ENCODE peak calls at places on chromosomes 11 and 22, in four cellular contexts. T is choroid plexus epithelial cell, H is esophagus squamous epithelium, O is heart left ventricle. S is an unnamed sample.

GRCh38 chr11:95790933-95791247 is 592 bp downstream of the CEP57 start:
- DNase-seq in H (peak), T (peak), O (peak), S (peak)

GRCh38 chr22:46072981-46073682 is 77.2 kb upstream of the PPARA start:
- DNase-seq in H (no peak), O (no peak), T (no peak), S (no peak)

GRCh38 chr22:36343070-36343719 is 44.6 kb downstream of the MYH9 start:
- DNase-seq in H (no peak), O (no peak), T (no peak), S (no peak)

GRCh38 chr11:17287058-17287457 is 10.5 kb downstream of the NUCB2 start:
- DNase-seq in H (no peak), T (no peak), O (no peak), S (no peak)

GRCh38 chr22:27405672-27406388 is 395.7 kb downstream of the MN1 start:
- DNase-seq in T (peak), O (peak), H (no peak), S (peak)

GRCh38 chr11:100994966-100995365 is 134.6 kb downstream of the PGR start:
- DNase-seq in T (no peak), O (no peak), H (no peak), S (no peak)

GRCh38 chr11:1196516-1197391 is 26.1 kb upstream of the MUC5B start:
- DNase-seq in T (no peak), H (no peak), O (no peak), S (no peak)

GRCh38 chr11:2164861-2165555 is 4.0 kb upstream of the INS start:
- DNase-seq in T (no peak), O (no peak), H (no peak), S (no peak)

GRCh38 chr11:127490896-127491295 is 490.3 kb upstream of the KIRREL3 start:
- DNase-seq in O (no peak), H (no peak), T (no peak), S (no peak)

GRCh38 chr11:58616594-58616993 is 5.9 kb upstream of the CNTF start:
- DNase-seq in H (no peak), T (peak), O (peak), S (no peak)

GRCh38 chr11:80096736-80097135 is 655.9 kb upstream of the TENM4 start:
- DNase-seq in T (peak), H (no peak), O (no peak), S (no peak)

GRCh38 chr11:13354335-13354734 is 76.7 kb downstream of the BMAL1 start:
- DNase-seq in H (no peak), T (peak), O (no peak), S (no peak)

GRCh38 chr11:115961168-115962003 is 457.2 kb upstream of the CADM1 start:
- DNase-seq in H (no peak), O (no peak), T (no peak), S (no peak)

GRCh38 chr22:37242395-37242918 is 1.6 kb downstream of the RAC2 start:
- DNase-seq in H (peak), T (no peak), O (peak), S (no peak)

GRCh38 chr11:66976925-66977324 is 1.8 kb downstream of the C11orf86 start:
- DNase-seq in O (no peak), T (no peak), H (no peak), S (no peak)

GRCh38 chr11:123197711-123198110 is 2.7 kb upstream of the CLMP start:
- DNase-seq in H (no peak), T (peak), O (no peak), S (no peak)

GRCh38 chr22:19291218-19291579 is 320 bp downstream of the CLTCL1 start:
- DNase-seq in O (peak), H (no peak), T (no peak), S (peak)

GRCh38 chr22:31173386-31174145 is 13.6 kb downstream of the RNF185 start:
- DNase-seq in H (no peak), O (no peak), T (peak), S (no peak)

GRCh38 chr22:31176923-31177322 is 16.9 kb downstream of the RNF185 start:
- DNase-seq in O (no peak), T (no peak), H (no peak), S (no peak)

GRCh38 chr22:31178859-31179258 is 18.9 kb downstream of the RNF185 start:
- DNase-seq in O (no peak), T (no peak), H (no peak), S (no peak)

GRCh38 chr22:31179345-31179744 is 19.4 kb downstream of the RNF185 start:
- DNase-seq in T (no peak), H (no peak), O (no peak), S (no peak)

DNA sequence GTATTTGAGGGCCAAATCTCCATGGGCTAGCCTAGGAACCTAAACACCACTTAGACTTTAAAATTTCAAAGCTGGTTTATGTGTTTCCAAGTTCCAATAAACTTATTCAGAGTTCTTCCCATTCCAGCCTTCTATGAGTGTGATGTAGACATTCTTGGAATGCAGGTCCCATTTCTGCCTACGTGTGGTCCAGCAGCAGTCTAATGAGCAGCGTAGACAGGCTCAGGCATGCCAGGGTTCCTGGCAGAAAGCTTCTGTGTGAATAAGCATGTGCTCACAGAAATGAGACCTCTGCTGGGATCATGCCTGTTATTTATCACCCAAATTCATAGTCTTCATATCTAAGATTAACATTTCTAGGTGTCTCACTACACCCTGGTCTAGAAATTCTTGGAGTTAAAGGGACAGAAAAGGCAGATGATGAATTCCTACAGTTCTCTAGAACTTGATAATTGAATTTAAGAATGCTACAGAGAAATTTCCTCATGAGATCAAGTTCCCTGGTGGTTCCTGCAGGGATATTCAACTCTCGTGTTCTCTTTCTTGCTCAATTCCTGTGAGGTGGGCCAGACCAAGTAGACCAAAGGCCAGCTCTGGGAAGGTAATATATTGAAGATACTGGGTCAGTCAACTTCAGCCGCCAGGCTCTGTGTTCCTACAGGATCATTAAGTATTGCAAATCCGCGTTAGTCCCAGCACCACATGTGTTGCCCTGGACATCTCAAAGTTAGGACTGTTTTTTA is 17.6 kb downstream of the RNF185 start:
- DNase-seq in T (peak), O (no peak), H (no peak), S (no peak)
- TF ChIP-seq CTCF in T (no peak), O (no peak), H (no peak), S (no peak)

GRCh38 chr22:50104149-50104548 is 14.3 kb downstream of the MOV10L1 start:
- DNase-seq in O (no peak), T (peak), H (no peak), S (no peak)

GRCh38 chr22:50101870-50102565 is 12.2 kb downstream of the MOV10L1 start:
- DNase-seq in T (no peak), H (no peak), O (no peak), S (no peak)

GRCh38 chr22:50107529-50107928 is 17.7 kb downstream of the MOV10L1 start:
- DNase-seq in T (no peak), O (no peak), H (no peak), S (no peak)

GRCh38 chr22:50105529-50106100 is 15.8 kb downstream of the MOV10L1 start:
- DNase-seq in T (peak), H (no peak), O (no peak), S (no peak)

GRCh38 chr22:50102946-50103345 is 13.1 kb downstream of the MOV10L1 start:
- DNase-seq in O (no peak), T (no peak), H (no peak), S (no peak)
- TF ChIP-seq CTCF in O (no peak), T (no peak), H (no peak), S (no peak)

GRCh38 chr11:119861160-119861559 is 132.2 kb upstream of the NECTIN1 start:
- DNase-seq in O (no peak), T (no peak), H (no peak), S (no peak)

GRCh38 chr11:119860561-119861094 is 131.6 kb upstream of the NECTIN1 start:
- DNase-seq in H (no peak), T (no peak), O (no peak), S (no peak)

GRCh38 chr11:119863236-119863635 is 134.2 kb upstream of the NECTIN1 start:
- DNase-seq in T (no peak), H (no peak), O (no peak), S (no peak)

GRCh38 chr11:119864836-119865235 is 135.8 kb upstream of the NECTIN1 start:
- DNase-seq in H (no peak), O (no peak), T (no peak), S (no peak)

DNA sequence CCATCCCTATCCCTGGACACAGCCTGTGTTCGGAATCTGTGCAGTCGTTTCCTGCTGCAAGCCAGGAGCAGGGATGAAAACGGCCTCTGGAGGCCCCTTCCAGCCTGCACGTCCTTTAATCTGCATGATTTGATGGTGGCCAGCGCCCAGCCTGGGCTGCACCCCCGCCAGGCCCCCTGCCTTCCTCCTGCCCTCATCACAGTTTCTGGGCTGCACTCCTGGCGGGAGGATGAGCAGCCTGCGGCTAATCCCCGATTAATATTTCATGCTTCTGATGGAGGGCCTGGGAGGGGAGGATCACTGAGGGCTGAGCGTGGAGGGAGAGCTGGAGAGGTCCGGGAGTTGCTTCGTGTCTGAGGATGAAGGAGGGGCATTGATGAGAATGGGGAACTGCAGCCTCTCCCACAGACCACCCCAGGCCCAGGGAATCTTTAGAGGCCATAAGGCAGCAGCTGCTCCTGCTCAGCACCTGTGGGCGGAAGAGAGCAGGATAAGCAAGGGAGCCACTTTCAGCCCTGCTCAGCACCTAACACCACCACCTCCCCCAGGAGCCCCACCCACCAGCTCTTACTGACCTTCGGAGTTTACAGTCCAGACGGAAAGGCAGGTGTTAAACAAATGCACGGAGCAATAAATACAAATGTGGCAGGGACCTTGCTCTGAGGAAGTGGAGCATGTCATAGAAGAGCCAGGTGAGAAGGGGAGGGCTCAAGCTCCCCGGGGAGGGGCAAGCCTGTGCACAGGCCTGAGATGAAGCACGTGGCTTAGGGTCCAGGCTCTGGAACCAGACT is 135.0 kb upstream of the NECTIN1 start:
- DNase-seq in T (no peak), O (no peak), H (no peak), S (no peak)
- TF ChIP-seq CTCF in T (no peak), O (no peak), H (no peak), S (no peak)

DNA sequence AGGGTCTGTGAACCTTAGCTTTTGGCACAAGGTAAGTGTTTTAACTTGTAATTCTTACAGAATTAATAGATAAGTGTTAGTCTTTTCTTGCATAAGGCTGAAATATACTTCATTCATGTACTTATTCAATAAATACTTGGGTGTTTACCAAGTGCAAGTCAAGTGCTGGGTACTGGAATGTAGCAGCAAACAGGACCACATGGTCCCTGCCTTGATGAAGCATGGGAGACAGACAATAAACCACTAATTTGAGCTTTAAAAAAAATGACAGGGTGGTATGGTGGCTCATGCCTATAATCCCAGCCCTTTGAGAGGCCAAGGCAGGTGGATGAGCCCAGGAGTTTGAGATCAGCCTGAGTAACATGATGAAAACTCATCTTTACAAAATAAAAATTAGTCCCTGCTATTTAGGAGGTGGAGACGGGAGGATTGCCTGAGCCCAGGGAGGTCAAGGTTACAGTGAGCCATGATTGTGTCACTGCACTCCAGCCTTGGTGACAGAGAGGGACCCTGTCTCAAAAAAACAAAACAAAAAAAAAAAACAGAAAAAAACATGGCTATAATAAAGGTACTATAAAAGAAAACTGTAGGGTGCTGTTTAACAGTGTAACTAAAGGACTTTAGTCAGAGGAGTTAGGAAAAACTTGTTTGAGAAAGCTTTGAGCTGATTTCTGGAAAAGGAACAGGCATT is 11.1 kb downstream of the CCDC83 start:
- DNase-seq in T (no peak), O (no peak), H (no peak), S (no peak)
- TF ChIP-seq CTCF in T (no peak), O (no peak), H (no peak), S (no peak)

GRCh38 chr22:31730344-31730711 is 19.6 kb downstream of the PRR14L start:
- DNase-seq in T (no peak), O (no peak), H (no peak), S (no peak)
- TF ChIP-seq CTCF in T (peak), O (no peak), H (no peak), S (peak)

GRCh38 chr11:65890324-65891179 is at the start of gene CCDC85B:
- DNase-seq in O (peak), T (peak), H (peak), S (peak)
- TF ChIP-seq CTCF in O (no peak), T (no peak), H (peak), S (no peak)

DNA sequence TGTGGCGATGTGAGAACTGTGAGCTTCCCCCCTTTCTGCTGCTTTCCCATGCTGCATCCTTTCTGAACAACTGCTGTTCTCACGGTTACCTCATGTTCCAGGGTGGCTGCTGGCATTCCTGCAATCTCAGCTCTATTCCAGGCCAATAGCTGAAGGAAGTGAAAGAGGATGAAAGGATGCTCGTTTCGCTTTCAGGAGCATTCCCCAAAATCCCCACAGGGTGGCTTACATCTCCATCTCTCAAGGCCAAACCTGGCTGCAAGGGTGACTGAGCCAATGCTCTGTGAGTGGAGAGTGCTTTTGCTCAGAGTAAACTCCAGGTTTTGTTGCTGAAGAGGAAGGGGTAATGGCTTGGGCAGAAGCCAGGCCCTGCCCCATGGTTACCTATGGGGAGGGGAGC is 848.2 kb downstream of the BRD1 start:
- DNase-seq in H (no peak), T (no peak), O (no peak), S (no peak)
- TF ChIP-seq CTCF in H (no peak), T (no peak), O (no peak), S (peak)

S was measured in Calu3.